ENCODE peak calls at places on chromosomes 4 and X, in nine cellular contexts. X is cardiac fibroblast; C is NCI-H2171; V is activated T-helper 1 cell treated with anti-CD3 and anti-CD28 coated beads, Interleukin-2, amount 50 U/mL, for 16 hours; Y is substantia nigra; R is erythroblast; G is stimulated activated CD4-positive, alpha-beta T cell treated with anti-CD3 and anti-CD28 coated beads, Interleukin-1b, Interleukin-23, amount 100 ng/mL, for 1 hour; Q is bronchial epithelial cell; N is T-helper 1 cell. U is an unnamed sample.

GRCh38 chr4:26388671-26389070 is 67.9 kb downstream of the RBPJ start:
- DNase-seq in X (peak), C (no peak), V (no peak), Y (no peak), R (no peak), G (no peak), Q (peak), N (no peak), U (no peak)

GRCh38 chr4:36138221-36138620 is 106.1 kb downstream of the ARAP2 start:
- DNase-seq in X (peak), C (no peak), V (no peak), Y (no peak), R (no peak), G (no peak), Q (peak), N (no peak), U (no peak)

GRCh38 chrX:10648608-10649007 is 28.2 kb upstream of the MID1 start:
- DNase-seq in X (peak), C (peak), V (no peak), Y (no peak), R (no peak), G (no peak), Q (no peak), N (no peak), U (no peak)

GRCh38 chr4:83022724-83023427 is 12.1 kb upstream of the COPS4 start:
- DNase-seq in X (peak), C (no peak), V (no peak), Y (no peak), R (no peak), G (no peak), Q (peak), N (no peak), U (no peak)

GRCh38 chr4:107719211-107719926 is 665 bp downstream of the PAPSS1 start:
- DNase-seq in X (peak), C (no peak), V (no peak), Y (peak), R (peak), G (no peak), Q (peak), N (peak), U (no peak)

GRCh38 chr4:151933122-151933827 is 172.5 kb upstream of the GATB start:
- DNase-seq in X (no peak), C (no peak), V (no peak), Y (no peak), R (no peak), G (no peak), Q (no peak), N (no peak), U (no peak)

GRCh38 chrX:66408507-66408906 is 230.4 kb downstream of the EDA2R start:
- DNase-seq in X (no peak), C (no peak), V (no peak), Y (no peak), R (peak), G (no peak), Q (peak), N (peak), U (no peak)

GRCh38 chrX:119694601-119695534 is 1.9 kb upstream of the SEPTIN6 start:
- DNase-seq in X (no peak), C (no peak), V (no peak), Y (no peak), R (peak), G (no peak), Q (no peak), N (no peak), U (no peak)

GRCh38 chrX:40244980-40245379 is 147.2 kb upstream of the BCOR start:
- DNase-seq in X (peak), C (no peak), V (no peak), Y (no peak), R (no peak), G (no peak), Q (no peak), N (peak), U (no peak)

GRCh38 chrX:101257448-101258259 is 33.5 kb downstream of the TAF7L start:
- DNase-seq in X (peak), C (no peak), V (no peak), Y (no peak), R (no peak), G (no peak), Q (no peak), N (peak), U (no peak)

GRCh38 chrX:135484636-135485289 is 35.7 kb upstream of the INTS6L start:
- DNase-seq in X (peak), C (no peak), V (no peak), Y (no peak), R (peak), G (no peak), Q (peak), N (peak), U (no peak)

GRCh38 chrX:83658731-83659130 is 150.6 kb downstream of the POU3F4 start:
- DNase-seq in X (no peak), C (no peak), V (no peak), Y (no peak), R (no peak), G (no peak), Q (no peak), N (no peak), U (no peak)

GRCh38 chrX:7139202-7140081 is 8.1 kb upstream of the STS start:
- DNase-seq in X (peak), C (no peak), V (no peak), Y (no peak), R (no peak), G (no peak), Q (peak), N (no peak), U (no peak)

GRCh38 chr4:68960294-68961163 is 8.9 kb upstream of the UGT2A3 start:
- DNase-seq in X (no peak), C (no peak), V (no peak), Y (no peak), R (no peak), G (no peak), Q (no peak), N (no peak), U (no peak)

GRCh38 chr4:1855334-1856070 is 454 bp downstream of the LETM1 start:
- DNase-seq in X (peak), C (no peak), V (no peak), Y (no peak), R (peak), G (no peak), Q (no peak), N (no peak), U (no peak)

GRCh38 chr4:25022741-25023140 is 8.0 kb downstream of the LGI2 start:
- DNase-seq in X (no peak), C (no peak), V (no peak), Y (no peak), R (no peak), G (no peak), Q (no peak), N (no peak), U (no peak)

GRCh38 chrX:1392376-1393130 is 640 bp upstream of the SLC25A6 start:
- DNase-seq in X (peak), C (no peak), V (no peak), Y (no peak), R (no peak), G (peak), Q (peak), N (no peak), U (no peak)

GRCh38 chr4:21699437-21699836 is 249.1 kb downstream of the KCNIP4 start:
- DNase-seq in X (no peak), C (no peak), V (no peak), Y (no peak), R (no peak), G (no peak), Q (no peak), N (no peak), U (no peak)

GRCh38 chr4:113064244-113064643 is 14.8 kb downstream of the ANK2 start:
- DNase-seq in X (no peak), C (peak), V (no peak), Y (no peak), R (no peak), G (no peak), Q (no peak), N (no peak), U (no peak)

GRCh38 chr4:48290146-48290772 is 20.6 kb upstream of the TEC start:
- DNase-seq in X (peak), C (no peak), V (no peak), Y (no peak), R (peak), G (no peak), Q (peak), N (no peak), U (no peak)

GRCh38 chr4:139844057-139844456 is 178.4 kb downstream of the MGST2 start:
- DNase-seq in X (peak), C (no peak), V (no peak), Y (no peak), R (no peak), G (no peak), Q (peak), N (no peak), U (no peak)

GRCh38 chrX:43450355-43450754 is 205.7 kb upstream of the MAOA start:
- DNase-seq in X (no peak), C (no peak), V (no peak), Y (no peak), R (no peak), G (no peak), Q (no peak), N (no peak), U (no peak)

GRCh38 chr4:78659264-78659663 is 107.7 kb downstream of the ANXA3 start:
- DNase-seq in X (peak), C (no peak), V (no peak), Y (no peak), R (peak), G (no peak), Q (no peak), N (no peak), U (no peak)

GRCh38 chr4:94410678-94411206 is 41.0 kb upstream of the PDLIM5 start:
- DNase-seq in X (peak), C (no peak), V (no peak), Y (no peak), R (no peak), G (no peak), Q (peak), N (no peak), U (no peak)

GRCh38 chr4:20305976-20306375 is 54.3 kb downstream of the SLIT2 start:
- DNase-seq in X (peak), C (no peak), V (no peak), Y (peak), R (no peak), G (no peak), Q (no peak), N (no peak), U (no peak)

GRCh38 chr4:6924361-6924779 is 14.7 kb downstream of the TBC1D14 start:
- DNase-seq in X (no peak), C (no peak), V (no peak), Y (no peak), R (no peak), G (no peak), Q (no peak), N (no peak), U (no peak)

GRCh38 chr4:1578968-1579833 is 104.9 kb downstream of the FAM53A start:
- DNase-seq in X (peak), C (no peak), V (peak), Y (no peak), R (peak), G (peak), Q (peak), N (peak), U (peak)

GRCh38 chrX:9988762-9989161 is 21.6 kb downstream of the CLDN34 start:
- DNase-seq in X (peak), C (no peak), V (no peak), Y (no peak), R (peak), G (no peak), Q (peak), N (no peak), U (no peak)

GRCh38 chr4:169147217-169147616 is 123.5 kb downstream of the SH3RF1 start:
- DNase-seq in X (peak), C (no peak), V (no peak), Y (no peak), R (no peak), G (no peak), Q (peak), N (no peak), U (no peak)

GRCh38 chr4:80049402-80049801 is 23.6 kb downstream of the ANTXR2 start:
- DNase-seq in X (no peak), C (no peak), V (no peak), Y (no peak), R (no peak), G (no peak), Q (no peak), N (no peak), U (no peak)

GRCh38 chr4:166400270-166400894 is 527.3 kb downstream of the TLL1 start:
- DNase-seq in X (no peak), C (no peak), V (no peak), Y (no peak), R (no peak), G (no peak), Q (no peak), N (no peak), U (no peak)

GRCh38 chr4:181301735-181302380 is 941.3 kb upstream of the TENM3 start:
- DNase-seq in X (peak), C (no peak), V (no peak), Y (no peak), R (peak), G (no peak), Q (peak), N (peak), U (peak)

GRCh38 chrX:155923200-155923599 is 42.1 kb downstream of the VAMP7 start:
- DNase-seq in X (no peak), C (no peak), V (no peak), Y (no peak), R (no peak), G (no peak), Q (no peak), N (no peak), U (no peak)

GRCh38 chr4:157010630-157011029 is 39.0 kb upstream of the PDGFC start:
- DNase-seq in X (no peak), C (no peak), V (no peak), Y (no peak), R (no peak), G (no peak), Q (no peak), N (no peak), U (no peak)

GRCh38 chr4:40630335-40631021 is 814 bp upstream of the RBM47 start:
- DNase-seq in X (no peak), C (no peak), V (no peak), Y (no peak), R (no peak), G (no peak), Q (peak), N (no peak), U (no peak)

GRCh38 chr4:161714022-161714751 is 449.6 kb downstream of the FSTL5 start:
- DNase-seq in X (peak), C (no peak), V (no peak), Y (no peak), R (no peak), G (no peak), Q (peak), N (no peak), U (no peak)

GRCh38 chrX:20151689-20152088 is 10.1 kb upstream of the EIF1AX start:
- DNase-seq in X (no peak), C (no peak), V (no peak), Y (no peak), R (no peak), G (no peak), Q (no peak), N (no peak), U (no peak)

GRCh38 chr4:104128031-104128849 is 366.5 kb downstream of the CXXC4 start:
- DNase-seq in X (no peak), C (no peak), V (no peak), Y (no peak), R (no peak), G (no peak), Q (no peak), N (no peak), U (no peak)

GRCh38 chr4:131091896-131092295 is 1995.9 kb downstream of the C4orf33 start:
- DNase-seq in X (peak), C (peak), V (no peak), Y (no peak), R (peak), G (no peak), Q (peak), N (no peak), U (no peak)

U was measured in D721Med.